ENCODE peak calls at places on chromosomes 6 and 20, in ten cellular contexts. N, C, O, T, H, B, I, J, L and R are unnamed samples.
A peak's percentile ranks its signal among the peaks of the same experiment; 100 is the strongest.

GRCh38 chr20:20450461-20451027 is 82.6 kb downstream of the INSM1 start:
- DNase-seq in N (no peak), C (no peak), O (no peak), T (no peak), H (peak; percentile 89), B (no peak), I (peak; percentile 33), J (no peak), L (no peak), R (no peak)

GRCh38 chr20:12455152-12455551 is 537.5 kb downstream of the BTBD3 start:
- DNase-seq in N (no peak), C (no peak), O (no peak), T (no peak), H (no peak), B (no peak), I (no peak), J (peak; percentile 31), L (no peak), R (no peak)

GRCh38 chr6:42693725-42694323 is 28.6 kb downstream of the PRPH2 start:
- DNase-seq in N (peak; percentile 34), C (no peak), O (no peak), T (no peak), H (no peak), B (no peak), I (no peak), J (no peak), L (peak; percentile 63), R (no peak)

GRCh38 chr6:37691904-37692806 is 5.5 kb downstream of the MDGA1 start:
- DNase-seq in N (peak; percentile 69), C (peak; percentile 72), O (peak; percentile 88), T (peak; percentile 92), H (peak; percentile 68), B (peak; percentile 65), I (no peak), J (peak; percentile 71), L (peak; percentile 68), R (peak; percentile 65)

GRCh38 chr6:161152527-161152862 is 121.4 kb downstream of the AGPAT4 start:
- DNase-seq in N (no peak), C (no peak), O (no peak), T (no peak), H (no peak), B (no peak), I (no peak), J (no peak), L (no peak), R (no peak)

GRCh38 chr20:44684047-44684965 is 30.9 kb upstream of the CCN5 start:
- DNase-seq in N (no peak), C (no peak), O (no peak), T (no peak), H (no peak), B (no peak), I (no peak), J (no peak), L (no peak), R (no peak)

GRCh38 chr6:73032586-73032985 is 192.7 kb downstream of the KHDC1L start:
- DNase-seq in N (peak; percentile 31), C (no peak), O (peak; percentile 69), T (no peak), H (no peak), B (no peak), I (peak; percentile 1), J (no peak), L (no peak), R (no peak)

GRCh38 chr20:33689493-33689892 is 3.3 kb upstream of the E2F1 start:
- DNase-seq in N (no peak), C (no peak), O (no peak), T (no peak), H (no peak), B (no peak), I (no peak), J (no peak), L (no peak), R (no peak)

GRCh38 chr20:2093200-2093781 is 8.3 kb upstream of the STK35 start:
- DNase-seq in N (no peak), C (no peak), O (peak; percentile 23), T (no peak), H (peak; percentile 8), B (no peak), I (no peak), J (no peak), L (peak; percentile 27), R (no peak)

GRCh38 chr6:138285800-138286199 is 67.5 kb upstream of the PBOV1 start:
- DNase-seq in N (no peak), C (no peak), O (no peak), T (no peak), H (no peak), B (no peak), I (no peak), J (no peak), L (no peak), R (no peak)

GRCh38 chr6:25278914-25279747 is at the start of gene CARMIL1:
- DNase-seq in N (peak; percentile 80), C (peak; percentile 85), O (peak; percentile 91), T (peak; percentile 83), H (peak; percentile 55), B (peak; percentile 34), I (no peak), J (peak; percentile 94), L (peak; percentile 66), R (peak; percentile 44)